ENCODE peak calls at places on chromosomes 6 and 20, in four cellular contexts. One of them, this sample, is unnamed.

GRCh38 chr6:35724471-35724870 is 12.4 kb upstream of the ARMC12 start:
- DNase-seq in astrocyte of the spinal cord: no peak
- DNase-seq in MCF 10A: no peak
- DNase-seq in A673: no peak
- DNase-seq in this sample: no peak

GRCh38 chr6:170183521-170183920 is 107.4 kb downstream of the DLL1 start:
- DNase-seq in astrocyte of the spinal cord: no peak
- DNase-seq in A673: no peak
- DNase-seq in MCF 10A: no peak
- DNase-seq in this sample: no peak

GRCh38 chr6:34602318-34603111 is 46.4 kb upstream of the SPDEF start:
- DNase-seq in A673: no peak
- DNase-seq in astrocyte of the spinal cord: peak
- DNase-seq in MCF 10A: no peak
- DNase-seq in this sample: no peak

GRCh38 chr6:36319436-36319762 is 17.3 kb downstream of the BNIP5 start:
- DNase-seq in A673: no peak
- DNase-seq in MCF 10A: no peak
- DNase-seq in astrocyte of the spinal cord: no peak
- DNase-seq in this sample: no peak

GRCh38 chr20:64066984-64067605 is 4.1 kb downstream of the TCEA2 start:
- DNase-seq in MCF 10A: no peak
- DNase-seq in astrocyte of the spinal cord: no peak
- DNase-seq in A673: no peak
- DNase-seq in this sample: no peak

GRCh38 chr6:134166529-134167221 is 114.3 kb upstream of the SLC2A12 start:
- DNase-seq in MCF 10A: no peak
- DNase-seq in astrocyte of the spinal cord: peak
- DNase-seq in A673: no peak
- DNase-seq in this sample: peak

GRCh38 chr6:148857817-148858390 is 111.1 kb downstream of the UST start:
- DNase-seq in astrocyte of the spinal cord: peak
- DNase-seq in MCF 10A: peak
- DNase-seq in A673: no peak
- DNase-seq in this sample: peak

GRCh38 chr6:108442770-108443520 is 117.8 kb upstream of the FOXO3 start:
- DNase-seq in MCF 10A: no peak
- DNase-seq in A673: peak
- DNase-seq in astrocyte of the spinal cord: no peak
- DNase-seq in this sample: no peak

GRCh38 chr6:54115966-54116365 is 4.7 kb downstream of the MLIP start:
- DNase-seq in MCF 10A: no peak
- DNase-seq in astrocyte of the spinal cord: no peak
- DNase-seq in A673: no peak
- DNase-seq in this sample: no peak

GRCh38 chr20:61623451-61623850 is 371.4 kb downstream of the CDH4 start:
- DNase-seq in MCF 10A: no peak
- DNase-seq in A673: no peak
- DNase-seq in astrocyte of the spinal cord: no peak
- DNase-seq in this sample: no peak

GRCh38 chr6:113969888-113970807 is 800 bp downstream of the HDAC2 start:
- DNase-seq in MCF 10A: peak
- DNase-seq in A673: peak
- DNase-seq in astrocyte of the spinal cord: peak
- DNase-seq in this sample: peak

GRCh38 chr6:23533311-23533710 is 592.7 kb upstream of the NRSN1 start:
- DNase-seq in astrocyte of the spinal cord: no peak
- DNase-seq in A673: no peak
- DNase-seq in MCF 10A: peak
- DNase-seq in this sample: no peak

GRCh38 chr20:64164123-64164836 is at the start of gene MYT1:
- DNase-seq in MCF 10A: no peak
- DNase-seq in A673: no peak
- DNase-seq in astrocyte of the spinal cord: no peak
- DNase-seq in this sample: no peak

GRCh38 chr20:49804364-49804763 is 8.3 kb upstream of the SLC9A8 start:
- DNase-seq in astrocyte of the spinal cord: no peak
- DNase-seq in A673: no peak
- DNase-seq in MCF 10A: no peak
- DNase-seq in this sample: no peak

GRCh38 chr6:93419304-93420162 is at the start of gene EPHA7:
- DNase-seq in A673: peak
- DNase-seq in astrocyte of the spinal cord: peak
- DNase-seq in MCF 10A: no peak
- DNase-seq in this sample: peak

GRCh38 chr6:113924199-113924791 is 46.7 kb downstream of the HDAC2 start:
- DNase-seq in A673: no peak
- DNase-seq in MCF 10A: no peak
- DNase-seq in astrocyte of the spinal cord: no peak
- DNase-seq in this sample: peak

GRCh38 chr6:4925580-4925979 is 78.3 kb downstream of the RPP40 start:
- DNase-seq in astrocyte of the spinal cord: no peak
- DNase-seq in MCF 10A: no peak
- DNase-seq in A673: no peak
- DNase-seq in this sample: no peak

GRCh38 chr20:62805365-62805710 is 703 bp downstream of the OGFR start:
- DNase-seq in A673: peak
- DNase-seq in astrocyte of the spinal cord: no peak
- DNase-seq in MCF 10A: peak
- DNase-seq in this sample: no peak
- TF ChIP-seq CTCF in A673: no peak
- TF ChIP-seq CTCF in astrocyte of the spinal cord: no peak
- TF ChIP-seq CTCF in MCF 10A: no peak
- TF ChIP-seq CTCF in this sample: no peak

DNA sequence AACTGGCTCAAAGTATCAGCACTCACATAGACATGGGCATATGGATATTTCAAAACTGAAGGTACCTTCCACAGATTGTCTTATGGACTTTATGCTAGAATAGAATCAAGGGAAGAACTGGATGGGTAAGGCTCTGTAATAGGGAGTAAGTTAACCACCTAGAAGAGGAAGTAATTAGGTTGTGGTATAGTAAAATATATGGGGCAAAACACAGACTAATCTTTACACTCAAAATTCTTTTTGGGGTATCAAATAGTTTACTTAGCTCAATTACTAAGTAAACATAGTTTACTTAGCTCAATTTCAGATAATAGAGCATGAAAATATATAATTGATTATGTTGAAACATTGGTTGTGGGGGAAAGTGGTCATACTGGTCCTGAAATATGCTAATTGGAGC is 94.2 kb upstream of the ATXN1 start:
- DNase-seq in astrocyte of the spinal cord: no peak
- DNase-seq in A673: no peak
- DNase-seq in MCF 10A: no peak
- DNase-seq in this sample: no peak
- TF ChIP-seq CTCF in astrocyte of the spinal cord: no peak
- TF ChIP-seq CTCF in A673: no peak
- TF ChIP-seq CTCF in MCF 10A: no peak
- TF ChIP-seq CTCF in this sample: no peak

GRCh38 chr20:2301164-2301622 is 5.4 kb downstream of the TGM3 start:
- DNase-seq in MCF 10A: peak
- DNase-seq in astrocyte of the spinal cord: no peak
- DNase-seq in A673: peak
- DNase-seq in this sample: peak
- TF ChIP-seq CTCF in MCF 10A: no peak
- TF ChIP-seq CTCF in astrocyte of the spinal cord: no peak
- TF ChIP-seq CTCF in A673: no peak
- TF ChIP-seq CTCF in this sample: no peak

GRCh38 chr20:768426-768978 is at the start of gene SLC52A3:
- DNase-seq in MCF 10A: peak
- DNase-seq in astrocyte of the spinal cord: no peak
- DNase-seq in A673: no peak
- DNase-seq in this sample: no peak
- TF ChIP-seq CTCF in MCF 10A: no peak
- TF ChIP-seq CTCF in astrocyte of the spinal cord: no peak
- TF ChIP-seq CTCF in A673: peak
- TF ChIP-seq CTCF in this sample: no peak

GRCh38 chr6:107080036-107080435 is 35.3 kb downstream of the BEND3 start:
- DNase-seq in astrocyte of the spinal cord: no peak
- DNase-seq in MCF 10A: peak
- DNase-seq in A673: no peak
- DNase-seq in this sample: no peak

GRCh38 chr6:107070686-107071085 is 42.7 kb downstream of the MTRES1 start:
- DNase-seq in A673: no peak
- DNase-seq in MCF 10A: no peak
- DNase-seq in astrocyte of the spinal cord: no peak
- DNase-seq in this sample: no peak

GRCh38 chr6:107079429-107079828 is 35.9 kb downstream of the BEND3 start:
- DNase-seq in A673: peak
- DNase-seq in astrocyte of the spinal cord: no peak
- DNase-seq in MCF 10A: no peak
- DNase-seq in this sample: no peak

GRCh38 chr6:107077710-107078109 is 37.6 kb downstream of the BEND3 start:
- DNase-seq in astrocyte of the spinal cord: no peak
- DNase-seq in A673: no peak
- DNase-seq in MCF 10A: no peak
- DNase-seq in this sample: no peak

GRCh38 chr6:107075951-107076381 is 39.3 kb downstream of the BEND3 start:
- DNase-seq in MCF 10A: peak
- DNase-seq in A673: peak
- DNase-seq in astrocyte of the spinal cord: peak
- DNase-seq in this sample: peak
- TF ChIP-seq CTCF in MCF 10A: no peak
- TF ChIP-seq CTCF in A673: peak
- TF ChIP-seq CTCF in astrocyte of the spinal cord: peak
- TF ChIP-seq CTCF in this sample: peak

GRCh38 chr20:60050193-60050960 is 92.2 kb downstream of the CDH26 start:
- DNase-seq in MCF 10A: peak
- DNase-seq in astrocyte of the spinal cord: no peak
- DNase-seq in A673: no peak
- DNase-seq in this sample: no peak
- TF ChIP-seq CTCF in MCF 10A: peak
- TF ChIP-seq CTCF in astrocyte of the spinal cord: no peak
- TF ChIP-seq CTCF in A673: peak
- TF ChIP-seq CTCF in this sample: peak

GRCh38 chr6:156873654-156874380 is 96.6 kb downstream of the ARID1B start:
- DNase-seq in MCF 10A: no peak
- DNase-seq in A673: no peak
- DNase-seq in astrocyte of the spinal cord: no peak
- DNase-seq in this sample: no peak

GRCh38 chr6:156877126-156877863 is 100.1 kb downstream of the ARID1B start:
- DNase-seq in A673: no peak
- DNase-seq in astrocyte of the spinal cord: no peak
- DNase-seq in MCF 10A: no peak
- DNase-seq in this sample: peak

GRCh38 chr6:156878688-156879087 is 101.5 kb downstream of the ARID1B start:
- DNase-seq in A673: no peak
- DNase-seq in astrocyte of the spinal cord: no peak
- DNase-seq in MCF 10A: no peak
- DNase-seq in this sample: no peak

GRCh38 chr6:156875062-156875461 is 97.9 kb downstream of the ARID1B start:
- DNase-seq in astrocyte of the spinal cord: no peak
- DNase-seq in A673: no peak
- DNase-seq in MCF 10A: no peak
- DNase-seq in this sample: no peak

GRCh38 chr6:156876302-156876701 is 99.1 kb downstream of the ARID1B start:
- DNase-seq in A673: peak
- DNase-seq in MCF 10A: peak
- DNase-seq in astrocyte of the spinal cord: no peak
- DNase-seq in this sample: no peak
- TF ChIP-seq CTCF in A673: peak
- TF ChIP-seq CTCF in MCF 10A: no peak
- TF ChIP-seq CTCF in astrocyte of the spinal cord: peak
- TF ChIP-seq CTCF in this sample: peak

GRCh38 chr20:36366623-36367369 is 60.7 kb downstream of the DLGAP4 start:
- DNase-seq in A673: no peak
- DNase-seq in MCF 10A: no peak
- DNase-seq in astrocyte of the spinal cord: no peak
- DNase-seq in this sample: no peak
- TF ChIP-seq CTCF in A673: no peak
- TF ChIP-seq CTCF in MCF 10A: no peak
- TF ChIP-seq CTCF in astrocyte of the spinal cord: no peak
- TF ChIP-seq CTCF in this sample: no peak

This sample was measured in AG10803.